ENCODE peak calls at places on chromosome 11, in eight cellular contexts. One of them, this sample, is unnamed.

GRCh38 chr11:78265326-78265725 is 76.6 kb downstream of the USP35 start:
- DNase-seq in endodermal cell: no peak
- DNase-seq in stimulated activated naive B cell treated with anti-CD40 and anti-IgM and Interleukin-4, amounts not matched to agents 10 μg/mL and 1 μg/mL and 100 μg/mL, for 72 hours: no peak
- DNase-seq in left colon: no peak
- DNase-seq in naive thymus-derived CD4-positive, alpha-beta T cell: no peak
- DNase-seq in heart right ventricle: no peak
- DNase-seq in activated naive CD4-positive, alpha-beta T cell: no peak
- DNase-seq in endothelial cell: no peak
- DNase-seq in this sample: no peak

GRCh38 chr11:28838741-28839140 is 730.6 kb downstream of the METTL15 start:
- DNase-seq in activated naive CD4-positive, alpha-beta T cell: no peak
- DNase-seq in stimulated activated naive B cell treated with anti-CD40 and anti-IgM and Interleukin-4, amounts not matched to agents 10 μg/mL and 1 μg/mL and 100 μg/mL, for 72 hours: no peak
- DNase-seq in heart right ventricle: no peak
- DNase-seq in naive thymus-derived CD4-positive, alpha-beta T cell: no peak
- DNase-seq in endodermal cell: no peak
- DNase-seq in endothelial cell: no peak
- DNase-seq in left colon: no peak
- DNase-seq in this sample: no peak

GRCh38 chr11:65643971-65644370 is 6.1 kb downstream of the SIPA1 start:
- DNase-seq in endodermal cell: peak
- DNase-seq in heart right ventricle: no peak
- DNase-seq in left colon: no peak
- DNase-seq in endothelial cell: no peak
- DNase-seq in naive thymus-derived CD4-positive, alpha-beta T cell: no peak
- DNase-seq in activated naive CD4-positive, alpha-beta T cell: no peak
- DNase-seq in stimulated activated naive B cell treated with anti-CD40 and anti-IgM and Interleukin-4, amounts not matched to agents 10 μg/mL and 1 μg/mL and 100 μg/mL, for 72 hours: no peak
- DNase-seq in this sample: no peak

GRCh38 chr11:123474994-123475393 is 44.9 kb downstream of the GRAMD1B start:
- DNase-seq in endothelial cell: no peak
- DNase-seq in left colon: no peak
- DNase-seq in naive thymus-derived CD4-positive, alpha-beta T cell: no peak
- DNase-seq in heart right ventricle: no peak
- DNase-seq in endodermal cell: no peak
- DNase-seq in activated naive CD4-positive, alpha-beta T cell: no peak
- DNase-seq in stimulated activated naive B cell treated with anti-CD40 and anti-IgM and Interleukin-4, amounts not matched to agents 10 μg/mL and 1 μg/mL and 100 μg/mL, for 72 hours: no peak
- DNase-seq in this sample: no peak

GRCh38 chr11:13896175-13896989 is 66.1 kb upstream of the SPON1 start:
- DNase-seq in stimulated activated naive B cell treated with anti-CD40 and anti-IgM and Interleukin-4, amounts not matched to agents 10 μg/mL and 1 μg/mL and 100 μg/mL, for 72 hours: no peak
- DNase-seq in endodermal cell: no peak
- DNase-seq in heart right ventricle: no peak
- DNase-seq in endothelial cell: no peak
- DNase-seq in naive thymus-derived CD4-positive, alpha-beta T cell: no peak
- DNase-seq in left colon: no peak
- DNase-seq in activated naive CD4-positive, alpha-beta T cell: no peak
- DNase-seq in this sample: no peak

GRCh38 chr11:69002743-69003231 is 10.3 kb downstream of the MRGPRF start:
- DNase-seq in left colon: no peak
- DNase-seq in endothelial cell: no peak
- DNase-seq in stimulated activated naive B cell treated with anti-CD40 and anti-IgM and Interleukin-4, amounts not matched to agents 10 μg/mL and 1 μg/mL and 100 μg/mL, for 72 hours: no peak
- DNase-seq in naive thymus-derived CD4-positive, alpha-beta T cell: no peak
- DNase-seq in activated naive CD4-positive, alpha-beta T cell: no peak
- DNase-seq in heart right ventricle: no peak
- DNase-seq in endodermal cell: peak
- DNase-seq in this sample: no peak

GRCh38 chr11:122363306-122363705 is 247.3 kb upstream of the BLID start:
- DNase-seq in left colon: no peak
- DNase-seq in heart right ventricle: no peak
- DNase-seq in stimulated activated naive B cell treated with anti-CD40 and anti-IgM and Interleukin-4, amounts not matched to agents 10 μg/mL and 1 μg/mL and 100 μg/mL, for 72 hours: no peak
- DNase-seq in endothelial cell: no peak
- DNase-seq in activated naive CD4-positive, alpha-beta T cell: no peak
- DNase-seq in endodermal cell: no peak
- DNase-seq in naive thymus-derived CD4-positive, alpha-beta T cell: no peak
- DNase-seq in this sample: no peak

GRCh38 chr11:66728760-66729385 is at the start of gene SPTBN2:
- DNase-seq in activated naive CD4-positive, alpha-beta T cell: no peak
- DNase-seq in left colon: no peak
- DNase-seq in naive thymus-derived CD4-positive, alpha-beta T cell: no peak
- DNase-seq in heart right ventricle: no peak
- DNase-seq in stimulated activated naive B cell treated with anti-CD40 and anti-IgM and Interleukin-4, amounts not matched to agents 10 μg/mL and 1 μg/mL and 100 μg/mL, for 72 hours: no peak
- DNase-seq in endodermal cell: peak
- DNase-seq in endothelial cell: no peak
- DNase-seq in this sample: no peak

GRCh38 chr11:106399075-106399500 is 321.6 kb downstream of the AASDHPPT start:
- DNase-seq in activated naive CD4-positive, alpha-beta T cell: no peak
- DNase-seq in left colon: no peak
- DNase-seq in endothelial cell: no peak
- DNase-seq in heart right ventricle: peak
- DNase-seq in naive thymus-derived CD4-positive, alpha-beta T cell: no peak
- DNase-seq in stimulated activated naive B cell treated with anti-CD40 and anti-IgM and Interleukin-4, amounts not matched to agents 10 μg/mL and 1 μg/mL and 100 μg/mL, for 72 hours: no peak
- DNase-seq in endodermal cell: no peak
- DNase-seq in this sample: no peak

GRCh38 chr11:117096973-117097566 is 1.2 kb downstream of the SIK3 start:
- DNase-seq in heart right ventricle: no peak
- DNase-seq in naive thymus-derived CD4-positive, alpha-beta T cell: no peak
- DNase-seq in stimulated activated naive B cell treated with anti-CD40 and anti-IgM and Interleukin-4, amounts not matched to agents 10 μg/mL and 1 μg/mL and 100 μg/mL, for 72 hours: no peak
- DNase-seq in activated naive CD4-positive, alpha-beta T cell: no peak
- DNase-seq in endothelial cell: no peak
- DNase-seq in endodermal cell: peak
- DNase-seq in left colon: no peak
- DNase-seq in this sample: no peak

GRCh38 chr11:71103266-71103665 is 149.1 kb downstream of the SHANK2 start:
- DNase-seq in endothelial cell: no peak
- DNase-seq in activated naive CD4-positive, alpha-beta T cell: no peak
- DNase-seq in endodermal cell: no peak
- DNase-seq in naive thymus-derived CD4-positive, alpha-beta T cell: no peak
- DNase-seq in heart right ventricle: no peak
- DNase-seq in stimulated activated naive B cell treated with anti-CD40 and anti-IgM and Interleukin-4, amounts not matched to agents 10 μg/mL and 1 μg/mL and 100 μg/mL, for 72 hours: no peak
- DNase-seq in left colon: peak
- DNase-seq in this sample: no peak

GRCh38 chr11:64120951-64121569 is 44.9 kb downstream of the MACROD1 start:
- DNase-seq in endothelial cell: no peak
- DNase-seq in heart right ventricle: peak
- DNase-seq in left colon: peak
- DNase-seq in activated naive CD4-positive, alpha-beta T cell: no peak
- DNase-seq in naive thymus-derived CD4-positive, alpha-beta T cell: no peak
- DNase-seq in stimulated activated naive B cell treated with anti-CD40 and anti-IgM and Interleukin-4, amounts not matched to agents 10 μg/mL and 1 μg/mL and 100 μg/mL, for 72 hours: no peak
- DNase-seq in endodermal cell: no peak
- DNase-seq in this sample: no peak

GRCh38 chr11:34380696-34381095 is 22.9 kb upstream of the ABTB2 start:
- DNase-seq in endothelial cell: no peak
- DNase-seq in left colon: no peak
- DNase-seq in stimulated activated naive B cell treated with anti-CD40 and anti-IgM and Interleukin-4, amounts not matched to agents 10 μg/mL and 1 μg/mL and 100 μg/mL, for 72 hours: no peak
- DNase-seq in heart right ventricle: no peak
- DNase-seq in endodermal cell: no peak
- DNase-seq in naive thymus-derived CD4-positive, alpha-beta T cell: no peak
- DNase-seq in activated naive CD4-positive, alpha-beta T cell: no peak
- DNase-seq in this sample: no peak

GRCh38 chr11:134592391-134592990 is 180.4 kb upstream of the B3GAT1 start:
- DNase-seq in endothelial cell: peak
- DNase-seq in left colon: no peak
- DNase-seq in stimulated activated naive B cell treated with anti-CD40 and anti-IgM and Interleukin-4, amounts not matched to agents 10 μg/mL and 1 μg/mL and 100 μg/mL, for 72 hours: no peak
- DNase-seq in heart right ventricle: no peak
- DNase-seq in activated naive CD4-positive, alpha-beta T cell: no peak
- DNase-seq in endodermal cell: peak
- DNase-seq in naive thymus-derived CD4-positive, alpha-beta T cell: peak
- DNase-seq in this sample: no peak

GRCh38 chr11:134528453-134528852 is 116.4 kb upstream of the B3GAT1 start:
- DNase-seq in naive thymus-derived CD4-positive, alpha-beta T cell: no peak
- DNase-seq in endothelial cell: no peak
- DNase-seq in left colon: peak
- DNase-seq in heart right ventricle: peak
- DNase-seq in stimulated activated naive B cell treated with anti-CD40 and anti-IgM and Interleukin-4, amounts not matched to agents 10 μg/mL and 1 μg/mL and 100 μg/mL, for 72 hours: no peak
- DNase-seq in endodermal cell: peak
- DNase-seq in activated naive CD4-positive, alpha-beta T cell: no peak
- DNase-seq in this sample: no peak

GRCh38 chr11:112334381-112334780 is 73.7 kb upstream of the PLET1 start:
- DNase-seq in endothelial cell: no peak
- DNase-seq in endodermal cell: no peak
- DNase-seq in activated naive CD4-positive, alpha-beta T cell: no peak
- DNase-seq in heart right ventricle: no peak
- DNase-seq in naive thymus-derived CD4-positive, alpha-beta T cell: no peak
- DNase-seq in stimulated activated naive B cell treated with anti-CD40 and anti-IgM and Interleukin-4, amounts not matched to agents 10 μg/mL and 1 μg/mL and 100 μg/mL, for 72 hours: no peak
- DNase-seq in left colon: no peak
- DNase-seq in this sample: no peak

GRCh38 chr11:12066056-12066798 is 44.2 kb upstream of the MICAL2 start:
- DNase-seq in naive thymus-derived CD4-positive, alpha-beta T cell: no peak
- DNase-seq in stimulated activated naive B cell treated with anti-CD40 and anti-IgM and Interleukin-4, amounts not matched to agents 10 μg/mL and 1 μg/mL and 100 μg/mL, for 72 hours: no peak
- DNase-seq in heart right ventricle: no peak
- DNase-seq in activated naive CD4-positive, alpha-beta T cell: no peak
- DNase-seq in endothelial cell: no peak
- DNase-seq in endodermal cell: peak
- DNase-seq in left colon: no peak
- DNase-seq in this sample: no peak

GRCh38 chr11:83219095-83219494 is 25.6 kb downstream of the ANKRD42 start:
- DNase-seq in naive thymus-derived CD4-positive, alpha-beta T cell: no peak
- DNase-seq in stimulated activated naive B cell treated with anti-CD40 and anti-IgM and Interleukin-4, amounts not matched to agents 10 μg/mL and 1 μg/mL and 100 μg/mL, for 72 hours: no peak
- DNase-seq in activated naive CD4-positive, alpha-beta T cell: no peak
- DNase-seq in endodermal cell: peak
- DNase-seq in heart right ventricle: no peak
- DNase-seq in endothelial cell: peak
- DNase-seq in left colon: no peak
- DNase-seq in this sample: no peak

GRCh38 chr11:80719292-80719646 is 1278.4 kb upstream of the TENM4 start:
- DNase-seq in left colon: no peak
- DNase-seq in activated naive CD4-positive, alpha-beta T cell: no peak
- DNase-seq in stimulated activated naive B cell treated with anti-CD40 and anti-IgM and Interleukin-4, amounts not matched to agents 10 μg/mL and 1 μg/mL and 100 μg/mL, for 72 hours: no peak
- DNase-seq in naive thymus-derived CD4-positive, alpha-beta T cell: no peak
- DNase-seq in heart right ventricle: no peak
- DNase-seq in endothelial cell: no peak
- DNase-seq in endodermal cell: no peak
- DNase-seq in this sample: no peak

GRCh38 chr11:64769283-64769682 is 9.1 kb downstream of the SF1 start:
- DNase-seq in heart right ventricle: no peak
- DNase-seq in stimulated activated naive B cell treated with anti-CD40 and anti-IgM and Interleukin-4, amounts not matched to agents 10 μg/mL and 1 μg/mL and 100 μg/mL, for 72 hours: no peak
- DNase-seq in left colon: peak
- DNase-seq in endodermal cell: no peak
- DNase-seq in activated naive CD4-positive, alpha-beta T cell: no peak
- DNase-seq in endothelial cell: no peak
- DNase-seq in naive thymus-derived CD4-positive, alpha-beta T cell: no peak
- DNase-seq in this sample: no peak

GRCh38 chr11:90241414-90241813 is 18.6 kb upstream of the CHORDC1 start:
- DNase-seq in endothelial cell: no peak
- DNase-seq in naive thymus-derived CD4-positive, alpha-beta T cell: no peak
- DNase-seq in endodermal cell: no peak
- DNase-seq in left colon: no peak
- DNase-seq in heart right ventricle: no peak
- DNase-seq in activated naive CD4-positive, alpha-beta T cell: no peak
- DNase-seq in stimulated activated naive B cell treated with anti-CD40 and anti-IgM and Interleukin-4, amounts not matched to agents 10 μg/mL and 1 μg/mL and 100 μg/mL, for 72 hours: no peak
- DNase-seq in this sample: no peak

GRCh38 chr11:40338739-40339138 is 1120.7 kb downstream of the LRRC4C start:
- DNase-seq in naive thymus-derived CD4-positive, alpha-beta T cell: no peak
- DNase-seq in heart right ventricle: no peak
- DNase-seq in activated naive CD4-positive, alpha-beta T cell: no peak
- DNase-seq in endothelial cell: no peak
- DNase-seq in stimulated activated naive B cell treated with anti-CD40 and anti-IgM and Interleukin-4, amounts not matched to agents 10 μg/mL and 1 μg/mL and 100 μg/mL, for 72 hours: no peak
- DNase-seq in left colon: no peak
- DNase-seq in endodermal cell: no peak
- DNase-seq in this sample: no peak

GRCh38 chr11:16986434-16987204 is 27.6 kb downstream of the PLEKHA7 start:
- DNase-seq in heart right ventricle: no peak
- DNase-seq in endothelial cell: no peak
- DNase-seq in left colon: peak
- DNase-seq in endodermal cell: peak
- DNase-seq in activated naive CD4-positive, alpha-beta T cell: no peak
- DNase-seq in stimulated activated naive B cell treated with anti-CD40 and anti-IgM and Interleukin-4, amounts not matched to agents 10 μg/mL and 1 μg/mL and 100 μg/mL, for 72 hours: peak
- DNase-seq in naive thymus-derived CD4-positive, alpha-beta T cell: peak
- DNase-seq in this sample: peak

GRCh38 chr11:115629456-115630015 is 125.3 kb upstream of the CADM1 start:
- DNase-seq in endodermal cell: no peak
- DNase-seq in endothelial cell: no peak
- DNase-seq in activated naive CD4-positive, alpha-beta T cell: no peak
- DNase-seq in left colon: no peak
- DNase-seq in naive thymus-derived CD4-positive, alpha-beta T cell: no peak
- DNase-seq in heart right ventricle: no peak
- DNase-seq in stimulated activated naive B cell treated with anti-CD40 and anti-IgM and Interleukin-4, amounts not matched to agents 10 μg/mL and 1 μg/mL and 100 μg/mL, for 72 hours: no peak
- DNase-seq in this sample: no peak

GRCh38 chr11:72009156-72009555 is 10.4 kb downstream of the IL18BP start:
- DNase-seq in activated naive CD4-positive, alpha-beta T cell: no peak
- DNase-seq in heart right ventricle: no peak
- DNase-seq in left colon: no peak
- DNase-seq in endothelial cell: no peak
- DNase-seq in stimulated activated naive B cell treated with anti-CD40 and anti-IgM and Interleukin-4, amounts not matched to agents 10 μg/mL and 1 μg/mL and 100 μg/mL, for 72 hours: no peak
- DNase-seq in naive thymus-derived CD4-positive, alpha-beta T cell: no peak
- DNase-seq in endodermal cell: peak
- DNase-seq in this sample: no peak

GRCh38 chr11:133526790-133527189 is 5.5 kb downstream of the OPCML start:
- DNase-seq in activated naive CD4-positive, alpha-beta T cell: no peak
- DNase-seq in endothelial cell: no peak
- DNase-seq in endodermal cell: no peak
- DNase-seq in naive thymus-derived CD4-positive, alpha-beta T cell: no peak
- DNase-seq in left colon: no peak
- DNase-seq in heart right ventricle: peak
- DNase-seq in stimulated activated naive B cell treated with anti-CD40 and anti-IgM and Interleukin-4, amounts not matched to agents 10 μg/mL and 1 μg/mL and 100 μg/mL, for 72 hours: no peak
- DNase-seq in this sample: no peak

GRCh38 chr11:2807801-2808241 is 77.8 kb downstream of the CDKN1C start:
- DNase-seq in heart right ventricle: no peak
- DNase-seq in activated naive CD4-positive, alpha-beta T cell: no peak
- DNase-seq in left colon: peak
- DNase-seq in stimulated activated naive B cell treated with anti-CD40 and anti-IgM and Interleukin-4, amounts not matched to agents 10 μg/mL and 1 μg/mL and 100 μg/mL, for 72 hours: no peak
- DNase-seq in naive thymus-derived CD4-positive, alpha-beta T cell: no peak
- DNase-seq in endothelial cell: no peak
- DNase-seq in endodermal cell: peak
- DNase-seq in this sample: no peak

GRCh38 chr11:10952872-10953271 is 95.0 kb upstream of the ZBED5 start:
- DNase-seq in endodermal cell: no peak
- DNase-seq in endothelial cell: no peak
- DNase-seq in stimulated activated naive B cell treated with anti-CD40 and anti-IgM and Interleukin-4, amounts not matched to agents 10 μg/mL and 1 μg/mL and 100 μg/mL, for 72 hours: no peak
- DNase-seq in heart right ventricle: no peak
- DNase-seq in naive thymus-derived CD4-positive, alpha-beta T cell: no peak
- DNase-seq in left colon: no peak
- DNase-seq in activated naive CD4-positive, alpha-beta T cell: no peak
- DNase-seq in this sample: no peak

GRCh38 chr11:106958506-106959248 is 59.6 kb downstream of the GUCY1A2 start:
- DNase-seq in activated naive CD4-positive, alpha-beta T cell: no peak
- DNase-seq in naive thymus-derived CD4-positive, alpha-beta T cell: no peak
- DNase-seq in endodermal cell: no peak
- DNase-seq in heart right ventricle: no peak
- DNase-seq in endothelial cell: no peak
- DNase-seq in stimulated activated naive B cell treated with anti-CD40 and anti-IgM and Interleukin-4, amounts not matched to agents 10 μg/mL and 1 μg/mL and 100 μg/mL, for 72 hours: no peak
- DNase-seq in left colon: no peak
- DNase-seq in this sample: no peak

GRCh38 chr11:34890812-34891211 is 25.4 kb downstream of the APIP start:
- DNase-seq in endodermal cell: no peak
- DNase-seq in endothelial cell: no peak
- DNase-seq in naive thymus-derived CD4-positive, alpha-beta T cell: no peak
- DNase-seq in activated naive CD4-positive, alpha-beta T cell: no peak
- DNase-seq in left colon: no peak
- DNase-seq in heart right ventricle: no peak
- DNase-seq in stimulated activated naive B cell treated with anti-CD40 and anti-IgM and Interleukin-4, amounts not matched to agents 10 μg/mL and 1 μg/mL and 100 μg/mL, for 72 hours: no peak
- DNase-seq in this sample: peak

GRCh38 chr11:76802621-76803020 is 19.5 kb downstream of the TSKU start:
- DNase-seq in endothelial cell: no peak
- DNase-seq in left colon: no peak
- DNase-seq in stimulated activated naive B cell treated with anti-CD40 and anti-IgM and Interleukin-4, amounts not matched to agents 10 μg/mL and 1 μg/mL and 100 μg/mL, for 72 hours: no peak
- DNase-seq in naive thymus-derived CD4-positive, alpha-beta T cell: no peak
- DNase-seq in heart right ventricle: no peak
- DNase-seq in activated naive CD4-positive, alpha-beta T cell: no peak
- DNase-seq in endodermal cell: peak
- DNase-seq in this sample: no peak

GRCh38 chr11:64060861-64061444 is 25.2 kb downstream of the FLRT1 start:
- DNase-seq in activated naive CD4-positive, alpha-beta T cell: no peak
- DNase-seq in endodermal cell: peak
- DNase-seq in naive thymus-derived CD4-positive, alpha-beta T cell: peak
- DNase-seq in heart right ventricle: peak
- DNase-seq in left colon: no peak
- DNase-seq in endothelial cell: peak
- DNase-seq in stimulated activated naive B cell treated with anti-CD40 and anti-IgM and Interleukin-4, amounts not matched to agents 10 μg/mL and 1 μg/mL and 100 μg/mL, for 72 hours: peak
- DNase-seq in this sample: peak

GRCh38 chr11:3866206-3866605 is 10.7 kb downstream of the STIM1 start:
- DNase-seq in naive thymus-derived CD4-positive, alpha-beta T cell: no peak
- DNase-seq in endothelial cell: no peak
- DNase-seq in activated naive CD4-positive, alpha-beta T cell: no peak
- DNase-seq in stimulated activated naive B cell treated with anti-CD40 and anti-IgM and Interleukin-4, amounts not matched to agents 10 μg/mL and 1 μg/mL and 100 μg/mL, for 72 hours: no peak
- DNase-seq in left colon: no peak
- DNase-seq in endodermal cell: no peak
- DNase-seq in heart right ventricle: peak
- DNase-seq in this sample: no peak

GRCh38 chr11:62804310-62805043 is 763 bp downstream of the NXF1 start:
- DNase-seq in stimulated activated naive B cell treated with anti-CD40 and anti-IgM and Interleukin-4, amounts not matched to agents 10 μg/mL and 1 μg/mL and 100 μg/mL, for 72 hours: no peak
- DNase-seq in endodermal cell: no peak
- DNase-seq in heart right ventricle: no peak
- DNase-seq in naive thymus-derived CD4-positive, alpha-beta T cell: peak
- DNase-seq in left colon: no peak
- DNase-seq in endothelial cell: no peak
- DNase-seq in activated naive CD4-positive, alpha-beta T cell: no peak
- DNase-seq in this sample: no peak